ENCODE peak calls at places on chromosomes 6 and 20, in ten cellular contexts. One of them, this sample, is unnamed.

GRCh38 chr6:145630598-145630997 is 104.7 kb downstream of the EPM2A start:
- DNase-seq in esophagus muscularis mucosa: no peak
- DNase-seq in transverse colon: no peak
- DNase-seq in fibroblast of mammary gland: no peak
- DNase-seq in left ventricle myocardium inferior: no peak
- DNase-seq in BE2C: no peak
- DNase-seq in brain microvascular endothelial cell: no peak
- DNase-seq in HFFc6: no peak
- DNase-seq in WTC11: no peak
- DNase-seq in IMR-90: no peak
- DNase-seq in this sample: no peak

GRCh38 chr6:6546318-6547110 is 42.0 kb upstream of the LY86 start:
- DNase-seq in WTC11: peak; percentile 62
- DNase-seq in transverse colon: peak; percentile 14
- DNase-seq in IMR-90: peak; percentile 1
- DNase-seq in brain microvascular endothelial cell: no peak
- DNase-seq in esophagus muscularis mucosa: no peak
- DNase-seq in HFFc6: no peak
- DNase-seq in left ventricle myocardium inferior: peak; percentile 48
- DNase-seq in fibroblast of mammary gland: peak; percentile 8
- DNase-seq in BE2C: peak; percentile 64
- DNase-seq in this sample: peak; percentile 73

GRCh38 chr6:43125555-43125954 is 45.5 kb upstream of the SRF start:
- DNase-seq in WTC11: no peak
- DNase-seq in left ventricle myocardium inferior: no peak
- DNase-seq in BE2C: no peak
- DNase-seq in esophagus muscularis mucosa: no peak
- DNase-seq in fibroblast of mammary gland: peak; percentile 57
- DNase-seq in IMR-90: no peak
- DNase-seq in transverse colon: no peak
- DNase-seq in brain microvascular endothelial cell: peak; percentile 34
- DNase-seq in HFFc6: no peak
- DNase-seq in this sample: no peak

GRCh38 chr6:140226637-140227036 is 852.2 kb upstream of the CITED2 start:
- DNase-seq in IMR-90: no peak
- DNase-seq in left ventricle myocardium inferior: no peak
- DNase-seq in esophagus muscularis mucosa: no peak
- DNase-seq in HFFc6: no peak
- DNase-seq in transverse colon: no peak
- DNase-seq in WTC11: no peak
- DNase-seq in BE2C: no peak
- DNase-seq in fibroblast of mammary gland: no peak
- DNase-seq in brain microvascular endothelial cell: no peak
- DNase-seq in this sample: no peak

GRCh38 chr20:3423126-3423525 is 15.7 kb upstream of the DNAAF9 start:
- DNase-seq in BE2C: no peak
- DNase-seq in esophagus muscularis mucosa: no peak
- DNase-seq in brain microvascular endothelial cell: no peak
- DNase-seq in HFFc6: no peak
- DNase-seq in fibroblast of mammary gland: no peak
- DNase-seq in IMR-90: no peak
- DNase-seq in left ventricle myocardium inferior: no peak
- DNase-seq in WTC11: no peak
- DNase-seq in transverse colon: no peak
- DNase-seq in this sample: no peak

GRCh38 chr20:3820901-3821727 is 767 bp downstream of the AP5S1 start:
- DNase-seq in fibroblast of mammary gland: peak; percentile 60
- DNase-seq in IMR-90: no peak
- DNase-seq in esophagus muscularis mucosa: no peak
- DNase-seq in BE2C: no peak
- DNase-seq in brain microvascular endothelial cell: no peak
- DNase-seq in WTC11: no peak
- DNase-seq in HFFc6: no peak
- DNase-seq in left ventricle myocardium inferior: no peak
- DNase-seq in transverse colon: no peak
- DNase-seq in this sample: no peak

GRCh38 chr6:1837868-1838267 is 228.2 kb downstream of the FOXC1 start:
- DNase-seq in brain microvascular endothelial cell: no peak
- DNase-seq in HFFc6: no peak
- DNase-seq in esophagus muscularis mucosa: no peak
- DNase-seq in left ventricle myocardium inferior: no peak
- DNase-seq in WTC11: no peak
- DNase-seq in fibroblast of mammary gland: no peak
- DNase-seq in BE2C: no peak
- DNase-seq in transverse colon: no peak
- DNase-seq in IMR-90: no peak
- DNase-seq in this sample: no peak

GRCh38 chr6:25229671-25230321 is 49.4 kb upstream of the CARMIL1 start:
- DNase-seq in left ventricle myocardium inferior: no peak
- DNase-seq in WTC11: no peak
- DNase-seq in BE2C: no peak
- DNase-seq in fibroblast of mammary gland: peak; percentile 73
- DNase-seq in esophagus muscularis mucosa: no peak
- DNase-seq in brain microvascular endothelial cell: peak; percentile 41
- DNase-seq in IMR-90: peak; percentile 59
- DNase-seq in transverse colon: no peak
- DNase-seq in HFFc6: peak; percentile 80
- DNase-seq in this sample: no peak

GRCh38 chr6:33418690-33419291 is 884 bp upstream of the CUTA start:
- DNase-seq in WTC11: no peak
- DNase-seq in IMR-90: peak; percentile 42
- DNase-seq in HFFc6: no peak
- DNase-seq in left ventricle myocardium inferior: no peak
- DNase-seq in BE2C: no peak
- DNase-seq in fibroblast of mammary gland: peak; percentile 34
- DNase-seq in transverse colon: no peak
- DNase-seq in brain microvascular endothelial cell: peak; percentile 47
- DNase-seq in esophagus muscularis mucosa: no peak
- DNase-seq in this sample: no peak

GRCh38 chr20:58826271-58826670 is 24.4 kb downstream of the GNAS-AS1 start:
- DNase-seq in WTC11: no peak
- DNase-seq in esophagus muscularis mucosa: no peak
- DNase-seq in IMR-90: no peak
- DNase-seq in HFFc6: no peak
- DNase-seq in transverse colon: no peak
- DNase-seq in brain microvascular endothelial cell: no peak
- DNase-seq in left ventricle myocardium inferior: no peak
- DNase-seq in BE2C: no peak
- DNase-seq in fibroblast of mammary gland: no peak
- DNase-seq in this sample: no peak

GRCh38 chr6:157268835-157269234 is 54.5 kb downstream of the TMEM242 start:
- DNase-seq in esophagus muscularis mucosa: no peak
- DNase-seq in HFFc6: no peak
- DNase-seq in IMR-90: no peak
- DNase-seq in brain microvascular endothelial cell: no peak
- DNase-seq in left ventricle myocardium inferior: peak; percentile 50
- DNase-seq in WTC11: no peak
- DNase-seq in fibroblast of mammary gland: peak; percentile 14
- DNase-seq in BE2C: no peak
- DNase-seq in transverse colon: no peak
- DNase-seq in this sample: no peak

GRCh38 chr6:45500924-45501816 is 123.4 kb upstream of the SUPT3H start:
- DNase-seq in BE2C: peak; percentile 11
- DNase-seq in WTC11: peak; percentile 30
- DNase-seq in HFFc6: no peak
- DNase-seq in brain microvascular endothelial cell: no peak
- DNase-seq in esophagus muscularis mucosa: no peak
- DNase-seq in transverse colon: no peak
- DNase-seq in fibroblast of mammary gland: no peak
- DNase-seq in left ventricle myocardium inferior: no peak
- DNase-seq in IMR-90: no peak
- DNase-seq in this sample: no peak

GRCh38 chr6:89734526-89734925 is 85.1 kb downstream of the MDN1 start:
- DNase-seq in transverse colon: no peak
- DNase-seq in WTC11: no peak
- DNase-seq in BE2C: no peak
- DNase-seq in HFFc6: peak; percentile 2
- DNase-seq in esophagus muscularis mucosa: no peak
- DNase-seq in IMR-90: peak; percentile 18
- DNase-seq in brain microvascular endothelial cell: peak; percentile 9
- DNase-seq in fibroblast of mammary gland: no peak
- DNase-seq in left ventricle myocardium inferior: no peak
- DNase-seq in this sample: no peak

DNA sequence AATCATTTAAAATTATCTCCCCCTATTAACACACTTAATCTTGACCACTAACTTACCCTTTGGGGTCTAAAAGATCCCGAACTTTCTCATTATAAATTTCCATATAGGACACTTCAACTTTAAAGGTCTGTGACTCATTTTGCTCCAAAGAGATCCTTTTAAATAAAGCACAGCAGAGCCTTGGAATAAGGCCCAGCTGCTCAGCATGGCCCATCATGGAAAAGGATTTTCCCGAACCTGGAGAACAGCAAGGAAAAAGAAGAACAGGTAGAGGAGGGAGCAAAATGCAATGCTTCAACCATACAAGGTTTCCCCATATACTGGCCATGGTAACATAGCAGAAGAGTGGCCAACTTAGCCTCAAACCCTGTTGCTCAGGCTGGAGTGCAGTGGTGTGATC is 132.1 kb downstream of the KIF13A start:
- DNase-seq in BE2C: no peak
- DNase-seq in esophagus muscularis mucosa: no peak
- DNase-seq in WTC11: no peak
- DNase-seq in transverse colon: no peak
- DNase-seq in fibroblast of mammary gland: no peak
- DNase-seq in brain microvascular endothelial cell: no peak
- DNase-seq in HFFc6: no peak
- DNase-seq in IMR-90: peak; percentile 11
- DNase-seq in left ventricle myocardium inferior: no peak
- DNase-seq in this sample: no peak
- TF ChIP-seq CTCF in BE2C: no peak
- TF ChIP-seq CTCF in esophagus muscularis mucosa: no peak
- TF ChIP-seq CTCF in WTC11: no peak
- TF ChIP-seq CTCF in transverse colon: no peak
- TF ChIP-seq CTCF in fibroblast of mammary gland: no peak
- TF ChIP-seq CTCF in brain microvascular endothelial cell: no peak
- TF ChIP-seq CTCF in HFFc6: no peak
- TF ChIP-seq CTCF in IMR-90: no peak
- TF ChIP-seq CTCF in left ventricle myocardium inferior: no peak
- TF ChIP-seq CTCF in this sample: no peak

GRCh38 chr20:22346716-22347115 is 237.7 kb downstream of the FOXA2 start:
- DNase-seq in BE2C: no peak
- DNase-seq in IMR-90: no peak
- DNase-seq in left ventricle myocardium inferior: no peak
- DNase-seq in fibroblast of mammary gland: no peak
- DNase-seq in transverse colon: no peak
- DNase-seq in brain microvascular endothelial cell: no peak
- DNase-seq in esophagus muscularis mucosa: peak; percentile 78
- DNase-seq in HFFc6: no peak
- DNase-seq in WTC11: no peak
- DNase-seq in this sample: no peak
- TF ChIP-seq CTCF in BE2C: no peak
- TF ChIP-seq CTCF in IMR-90: no peak
- TF ChIP-seq CTCF in left ventricle myocardium inferior: no peak
- TF ChIP-seq CTCF in fibroblast of mammary gland: no peak
- TF ChIP-seq CTCF in transverse colon: no peak
- TF ChIP-seq CTCF in brain microvascular endothelial cell: no peak
- TF ChIP-seq CTCF in esophagus muscularis mucosa: no peak
- TF ChIP-seq CTCF in HFFc6: no peak
- TF ChIP-seq CTCF in WTC11: no peak
- TF ChIP-seq CTCF in this sample: no peak

GRCh38 chr20:1982666-1983065 is 11.2 kb downstream of the PDYN start:
- DNase-seq in transverse colon: no peak
- DNase-seq in brain microvascular endothelial cell: no peak
- DNase-seq in HFFc6: no peak
- DNase-seq in left ventricle myocardium inferior: no peak
- DNase-seq in IMR-90: no peak
- DNase-seq in esophagus muscularis mucosa: no peak
- DNase-seq in BE2C: no peak
- DNase-seq in WTC11: no peak
- DNase-seq in fibroblast of mammary gland: no peak
- DNase-seq in this sample: no peak

GRCh38 chr20:1975251-1975650 is 18.6 kb downstream of the PDYN start:
- DNase-seq in BE2C: no peak
- DNase-seq in WTC11: no peak
- DNase-seq in esophagus muscularis mucosa: no peak
- DNase-seq in fibroblast of mammary gland: no peak
- DNase-seq in IMR-90: no peak
- DNase-seq in HFFc6: no peak
- DNase-seq in brain microvascular endothelial cell: no peak
- DNase-seq in left ventricle myocardium inferior: no peak
- DNase-seq in transverse colon: no peak
- DNase-seq in this sample: no peak

GRCh38 chr20:1983311-1983710 is 10.5 kb downstream of the PDYN start:
- DNase-seq in BE2C: no peak
- DNase-seq in left ventricle myocardium inferior: no peak
- DNase-seq in esophagus muscularis mucosa: no peak
- DNase-seq in IMR-90: no peak
- DNase-seq in WTC11: no peak
- DNase-seq in brain microvascular endothelial cell: no peak
- DNase-seq in fibroblast of mammary gland: no peak
- DNase-seq in transverse colon: no peak
- DNase-seq in HFFc6: no peak
- DNase-seq in this sample: no peak

GRCh38 chr20:1973921-1974440 is 19.9 kb downstream of the PDYN start:
- DNase-seq in HFFc6: no peak
- DNase-seq in IMR-90: no peak
- DNase-seq in brain microvascular endothelial cell: no peak
- DNase-seq in esophagus muscularis mucosa: no peak
- DNase-seq in BE2C: no peak
- DNase-seq in left ventricle myocardium inferior: no peak
- DNase-seq in fibroblast of mammary gland: no peak
- DNase-seq in transverse colon: no peak
- DNase-seq in WTC11: no peak
- DNase-seq in this sample: no peak

GRCh38 chr20:1979116-1979778 is 14.6 kb downstream of the PDYN start:
- DNase-seq in brain microvascular endothelial cell: no peak
- DNase-seq in left ventricle myocardium inferior: no peak
- DNase-seq in WTC11: no peak
- DNase-seq in IMR-90: no peak
- DNase-seq in BE2C: no peak
- DNase-seq in HFFc6: no peak
- DNase-seq in transverse colon: no peak
- DNase-seq in fibroblast of mammary gland: no peak
- DNase-seq in esophagus muscularis mucosa: no peak
- DNase-seq in this sample: no peak
- TF ChIP-seq CTCF in brain microvascular endothelial cell: no peak
- TF ChIP-seq CTCF in left ventricle myocardium inferior: no peak
- TF ChIP-seq CTCF in WTC11: no peak
- TF ChIP-seq CTCF in IMR-90: no peak
- TF ChIP-seq CTCF in BE2C: no peak
- TF ChIP-seq CTCF in HFFc6: no peak
- TF ChIP-seq CTCF in transverse colon: no peak
- TF ChIP-seq CTCF in fibroblast of mammary gland: no peak
- TF ChIP-seq CTCF in esophagus muscularis mucosa: no peak
- TF ChIP-seq CTCF in this sample: no peak

DNA sequence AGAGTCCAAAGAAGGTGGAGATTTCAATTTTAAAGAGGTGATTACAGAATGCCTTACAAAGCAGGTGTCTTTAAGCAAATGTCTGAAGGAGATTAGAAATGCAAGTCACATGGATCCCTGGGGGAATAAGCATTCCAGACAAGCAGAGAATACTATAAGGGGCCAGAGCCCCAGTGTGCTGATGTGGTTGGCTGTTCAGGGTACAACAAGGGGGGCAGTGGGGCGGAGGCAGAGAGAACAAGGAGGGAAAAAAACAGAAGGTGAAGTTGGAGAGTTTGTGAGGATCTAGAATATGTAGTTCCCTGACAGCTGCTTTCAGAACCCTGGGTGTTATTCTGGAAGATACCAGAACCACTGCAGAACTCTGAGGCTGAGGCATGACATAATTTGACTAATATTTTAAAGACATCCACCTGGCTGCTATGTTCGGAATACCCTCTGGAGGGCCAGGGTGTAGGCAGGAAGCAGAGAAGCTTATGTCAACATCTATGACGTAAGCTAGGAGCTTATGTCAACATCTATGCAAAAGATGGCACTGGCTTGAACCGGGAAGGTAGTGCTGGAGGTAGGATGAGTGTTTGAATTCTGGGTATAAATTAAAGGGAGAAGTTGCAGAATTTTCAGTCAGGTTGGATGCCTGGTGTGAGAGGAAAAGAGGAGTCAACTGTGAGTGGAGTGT is 276.3 kb upstream of the AGPAT4 start:
- DNase-seq in WTC11: no peak
- DNase-seq in left ventricle myocardium inferior: no peak
- DNase-seq in BE2C: no peak
- DNase-seq in brain microvascular endothelial cell: peak; percentile 2
- DNase-seq in fibroblast of mammary gland: no peak
- DNase-seq in HFFc6: no peak
- DNase-seq in IMR-90: no peak
- DNase-seq in esophagus muscularis mucosa: no peak
- DNase-seq in transverse colon: no peak
- DNase-seq in this sample: no peak
- TF ChIP-seq CTCF in WTC11: no peak
- TF ChIP-seq CTCF in left ventricle myocardium inferior: no peak
- TF ChIP-seq CTCF in BE2C: no peak
- TF ChIP-seq CTCF in brain microvascular endothelial cell: no peak
- TF ChIP-seq CTCF in fibroblast of mammary gland: no peak
- TF ChIP-seq CTCF in HFFc6: no peak
- TF ChIP-seq CTCF in IMR-90: no peak
- TF ChIP-seq CTCF in esophagus muscularis mucosa: no peak
- TF ChIP-seq CTCF in transverse colon: no peak
- TF ChIP-seq CTCF in this sample: no peak

This sample was measured in glutamatergic neuron.